ENCODE peak calls at places on chromosomes 3 and 15, in seven cellular contexts. One of them, this sample, is unnamed.

GRCh38 chr3:50341537-50341936 is 901 bp upstream of the RASSF1 start:
- DNase-seq in glutamatergic neuron: no peak
- DNase-seq in nephron progenitor cell: no peak
- DNase-seq in type B pancreatic cell: no peak
- DNase-seq in tibial nerve: no peak
- DNase-seq in cardiac fibroblast: no peak
- DNase-seq in gastrocnemius medialis: no peak
- DNase-seq in this sample: no peak

GRCh38 chr15:61327019-61327631 is 98.0 kb upstream of the RORA start:
- DNase-seq in tibial nerve: peak; percentile 42
- DNase-seq in type B pancreatic cell: no peak
- DNase-seq in cardiac fibroblast: no peak
- DNase-seq in glutamatergic neuron: no peak
- DNase-seq in gastrocnemius medialis: peak; percentile 46
- DNase-seq in nephron progenitor cell: no peak
- DNase-seq in this sample: no peak

GRCh38 chr3:195133462-195133861 is 137.5 kb downstream of the XXYLT1 start:
- DNase-seq in tibial nerve: no peak
- DNase-seq in type B pancreatic cell: no peak
- DNase-seq in cardiac fibroblast: peak; percentile 90
- DNase-seq in gastrocnemius medialis: no peak
- DNase-seq in nephron progenitor cell: no peak
- DNase-seq in glutamatergic neuron: no peak
- DNase-seq in this sample: no peak

GRCh38 chr3:171443211-171443957 is 16.8 kb downstream of the TNIK start:
- DNase-seq in cardiac fibroblast: peak; percentile 77
- DNase-seq in tibial nerve: no peak
- DNase-seq in nephron progenitor cell: no peak
- DNase-seq in gastrocnemius medialis: no peak
- DNase-seq in type B pancreatic cell: no peak
- DNase-seq in glutamatergic neuron: no peak
- DNase-seq in this sample: no peak

GRCh38 chr3:122938756-122939425 is 88.7 kb downstream of the SEMA5B start:
- DNase-seq in gastrocnemius medialis: no peak
- DNase-seq in glutamatergic neuron: no peak
- DNase-seq in cardiac fibroblast: no peak
- DNase-seq in type B pancreatic cell: no peak
- DNase-seq in tibial nerve: no peak
- DNase-seq in nephron progenitor cell: no peak
- DNase-seq in this sample: no peak

GRCh38 chr3:128498901-128499530 is 6.0 kb upstream of the GATA2 start:
- DNase-seq in gastrocnemius medialis: no peak
- DNase-seq in type B pancreatic cell: peak; percentile 62
- DNase-seq in nephron progenitor cell: no peak
- DNase-seq in cardiac fibroblast: no peak
- DNase-seq in tibial nerve: no peak
- DNase-seq in glutamatergic neuron: no peak
- DNase-seq in this sample: no peak

GRCh38 chr15:55737373-55737772 is 5.6 kb downstream of the PRTG start:
- DNase-seq in type B pancreatic cell: no peak
- DNase-seq in gastrocnemius medialis: no peak
- DNase-seq in glutamatergic neuron: no peak
- DNase-seq in tibial nerve: no peak
- DNase-seq in nephron progenitor cell: peak; percentile 23
- DNase-seq in cardiac fibroblast: peak; percentile 30
- DNase-seq in this sample: no peak

GRCh38 chr3:42052132-42052866 is 38.9 kb upstream of the TRAK1 start:
- DNase-seq in cardiac fibroblast: peak; percentile 97
- DNase-seq in gastrocnemius medialis: no peak
- DNase-seq in tibial nerve: no peak
- DNase-seq in nephron progenitor cell: no peak
- DNase-seq in glutamatergic neuron: no peak
- DNase-seq in type B pancreatic cell: no peak
- DNase-seq in this sample: peak; percentile 68

GRCh38 chr3:115885621-115886020 is 262.3 kb downstream of the GAP43 start:
- DNase-seq in tibial nerve: no peak
- DNase-seq in cardiac fibroblast: peak; percentile 4
- DNase-seq in gastrocnemius medialis: no peak
- DNase-seq in type B pancreatic cell: no peak
- DNase-seq in glutamatergic neuron: no peak
- DNase-seq in nephron progenitor cell: peak; percentile 23
- DNase-seq in this sample: no peak

GRCh38 chr15:71529353-71529752 is 281.0 kb upstream of the NR2E3 start:
- DNase-seq in type B pancreatic cell: no peak
- DNase-seq in glutamatergic neuron: no peak
- DNase-seq in tibial nerve: no peak
- DNase-seq in cardiac fibroblast: no peak
- DNase-seq in gastrocnemius medialis: no peak
- DNase-seq in nephron progenitor cell: no peak
- DNase-seq in this sample: no peak

GRCh38 chr15:45274636-45275035 is 22.6 kb downstream of the SLC28A2 start:
- DNase-seq in nephron progenitor cell: no peak
- DNase-seq in glutamatergic neuron: no peak
- DNase-seq in type B pancreatic cell: no peak
- DNase-seq in gastrocnemius medialis: no peak
- DNase-seq in cardiac fibroblast: no peak
- DNase-seq in tibial nerve: no peak
- DNase-seq in this sample: no peak

GRCh38 chr3:77038468-77038927 is 1.4 kb upstream of the ROBO2 start:
- DNase-seq in tibial nerve: peak; percentile 44
- DNase-seq in type B pancreatic cell: peak; percentile 77
- DNase-seq in nephron progenitor cell: peak; percentile 67
- DNase-seq in cardiac fibroblast: peak; percentile 87
- DNase-seq in gastrocnemius medialis: peak; percentile 11
- DNase-seq in glutamatergic neuron: peak; percentile 77
- DNase-seq in this sample: peak; percentile 59

GRCh38 chr15:60830479-60830878 is 351.5 kb upstream of the ICE2 start:
- DNase-seq in type B pancreatic cell: no peak
- DNase-seq in glutamatergic neuron: no peak
- DNase-seq in cardiac fibroblast: peak; percentile 34
- DNase-seq in nephron progenitor cell: no peak
- DNase-seq in gastrocnemius medialis: no peak
- DNase-seq in tibial nerve: no peak
- DNase-seq in this sample: no peak

GRCh38 chr15:58988011-58988785 is 735 bp downstream of the RNF111 start:
- DNase-seq in type B pancreatic cell: peak; percentile 75
- DNase-seq in gastrocnemius medialis: peak; percentile 55
- DNase-seq in cardiac fibroblast: peak; percentile 51
- DNase-seq in glutamatergic neuron: peak; percentile 90
- DNase-seq in nephron progenitor cell: peak; percentile 85
- DNase-seq in tibial nerve: peak; percentile 72
- DNase-seq in this sample: peak; percentile 92

GRCh38 chr15:101551696-101552591 is 62.4 kb upstream of the PCSK6 start:
- DNase-seq in type B pancreatic cell: no peak
- DNase-seq in gastrocnemius medialis: no peak
- DNase-seq in nephron progenitor cell: no peak
- DNase-seq in cardiac fibroblast: no peak
- DNase-seq in glutamatergic neuron: no peak
- DNase-seq in tibial nerve: no peak
- DNase-seq in this sample: no peak

GRCh38 chr3:172253200-172253599 is 195.1 kb downstream of the GHSR start:
- DNase-seq in type B pancreatic cell: no peak
- DNase-seq in cardiac fibroblast: no peak
- DNase-seq in tibial nerve: no peak
- DNase-seq in gastrocnemius medialis: no peak
- DNase-seq in glutamatergic neuron: no peak
- DNase-seq in nephron progenitor cell: no peak
- DNase-seq in this sample: no peak

GRCh38 chr15:31871887-31872281 is 158.4 kb upstream of the CHRNA7 start:
- DNase-seq in gastrocnemius medialis: no peak
- DNase-seq in cardiac fibroblast: no peak
- DNase-seq in nephron progenitor cell: no peak
- DNase-seq in glutamatergic neuron: no peak
- DNase-seq in type B pancreatic cell: no peak
- DNase-seq in tibial nerve: no peak
- DNase-seq in this sample: no peak

GRCh38 chr3:43455233-43455632 is 166.6 kb downstream of the ANO10 start:
- DNase-seq in gastrocnemius medialis: no peak
- DNase-seq in nephron progenitor cell: no peak
- DNase-seq in type B pancreatic cell: no peak
- DNase-seq in tibial nerve: no peak
- DNase-seq in cardiac fibroblast: peak; percentile 14
- DNase-seq in glutamatergic neuron: no peak
- DNase-seq in this sample: no peak

GRCh38 chr3:10594915-10595314 is 89.5 kb upstream of the ATP2B2 start:
- DNase-seq in gastrocnemius medialis: no peak
- DNase-seq in nephron progenitor cell: peak; percentile 95
- DNase-seq in glutamatergic neuron: no peak
- DNase-seq in type B pancreatic cell: peak; percentile 82
- DNase-seq in tibial nerve: peak; percentile 19
- DNase-seq in cardiac fibroblast: peak; percentile 54
- DNase-seq in this sample: no peak

GRCh38 chr15:59540654-59541053 is 70.9 kb upstream of the GCNT3 start:
- DNase-seq in glutamatergic neuron: no peak
- DNase-seq in gastrocnemius medialis: no peak
- DNase-seq in nephron progenitor cell: no peak
- DNase-seq in tibial nerve: no peak
- DNase-seq in cardiac fibroblast: no peak
- DNase-seq in type B pancreatic cell: no peak
- DNase-seq in this sample: peak; percentile 3

GRCh38 chr3:152121292-152121654 is 147.5 kb upstream of the MBNL1 start:
- DNase-seq in glutamatergic neuron: no peak
- DNase-seq in gastrocnemius medialis: no peak
- DNase-seq in cardiac fibroblast: peak; percentile 92
- DNase-seq in type B pancreatic cell: no peak
- DNase-seq in nephron progenitor cell: no peak
- DNase-seq in tibial nerve: no peak
- DNase-seq in this sample: no peak

GRCh38 chr15:52558196-52558595 is 10.6 kb downstream of the ARPP19 start:
- DNase-seq in nephron progenitor cell: no peak
- DNase-seq in gastrocnemius medialis: no peak
- DNase-seq in cardiac fibroblast: peak; percentile 45
- DNase-seq in type B pancreatic cell: no peak
- DNase-seq in glutamatergic neuron: no peak
- DNase-seq in tibial nerve: no peak
- DNase-seq in this sample: no peak

GRCh38 chr15:63605036-63605435 is 7.8 kb downstream of the FBXL22 start:
- DNase-seq in glutamatergic neuron: no peak
- DNase-seq in nephron progenitor cell: no peak
- DNase-seq in tibial nerve: no peak
- DNase-seq in cardiac fibroblast: no peak
- DNase-seq in type B pancreatic cell: no peak
- DNase-seq in gastrocnemius medialis: no peak
- DNase-seq in this sample: no peak

GRCh38 chr3:122101646-122102045 is 46.5 kb downstream of the CD86 start:
- DNase-seq in nephron progenitor cell: no peak
- DNase-seq in type B pancreatic cell: no peak
- DNase-seq in tibial nerve: no peak
- DNase-seq in gastrocnemius medialis: no peak
- DNase-seq in cardiac fibroblast: peak; percentile 42
- DNase-seq in glutamatergic neuron: no peak
- DNase-seq in this sample: no peak

GRCh38 chr3:94246136-94246535 is 183.3 kb downstream of the NSUN3 start:
- DNase-seq in type B pancreatic cell: no peak
- DNase-seq in tibial nerve: no peak
- DNase-seq in cardiac fibroblast: peak; percentile 7
- DNase-seq in glutamatergic neuron: no peak
- DNase-seq in nephron progenitor cell: peak; percentile 4
- DNase-seq in gastrocnemius medialis: no peak
- DNase-seq in this sample: no peak

GRCh38 chr3:134300520-134300919 is 49.9 kb upstream of the RYK start:
- DNase-seq in nephron progenitor cell: no peak
- DNase-seq in type B pancreatic cell: no peak
- DNase-seq in tibial nerve: no peak
- DNase-seq in glutamatergic neuron: peak; percentile 46
- DNase-seq in cardiac fibroblast: no peak
- DNase-seq in gastrocnemius medialis: no peak
- DNase-seq in this sample: no peak

GRCh38 chr3:40044487-40044886 is 235.1 kb downstream of the MYRIP start:
- DNase-seq in gastrocnemius medialis: no peak
- DNase-seq in nephron progenitor cell: no peak
- DNase-seq in glutamatergic neuron: no peak
- DNase-seq in cardiac fibroblast: peak; percentile 89
- DNase-seq in type B pancreatic cell: no peak
- DNase-seq in tibial nerve: no peak
- DNase-seq in this sample: peak; percentile 19

GRCh38 chr15:48459571-48460461 is 128.6 kb downstream of the DUT start:
- DNase-seq in tibial nerve: peak; percentile 44
- DNase-seq in gastrocnemius medialis: no peak
- DNase-seq in nephron progenitor cell: no peak
- DNase-seq in cardiac fibroblast: peak; percentile 57
- DNase-seq in glutamatergic neuron: no peak
- DNase-seq in type B pancreatic cell: no peak
- DNase-seq in this sample: no peak
- TF ChIP-seq CTCF in tibial nerve: no peak
- TF ChIP-seq CTCF in gastrocnemius medialis: no peak
- TF ChIP-seq CTCF in nephron progenitor cell: no peak
- TF ChIP-seq CTCF in cardiac fibroblast: peak; percentile 27
- TF ChIP-seq CTCF in glutamatergic neuron: no peak
- TF ChIP-seq CTCF in type B pancreatic cell: no peak
- TF ChIP-seq CTCF in this sample: no peak

DNA sequence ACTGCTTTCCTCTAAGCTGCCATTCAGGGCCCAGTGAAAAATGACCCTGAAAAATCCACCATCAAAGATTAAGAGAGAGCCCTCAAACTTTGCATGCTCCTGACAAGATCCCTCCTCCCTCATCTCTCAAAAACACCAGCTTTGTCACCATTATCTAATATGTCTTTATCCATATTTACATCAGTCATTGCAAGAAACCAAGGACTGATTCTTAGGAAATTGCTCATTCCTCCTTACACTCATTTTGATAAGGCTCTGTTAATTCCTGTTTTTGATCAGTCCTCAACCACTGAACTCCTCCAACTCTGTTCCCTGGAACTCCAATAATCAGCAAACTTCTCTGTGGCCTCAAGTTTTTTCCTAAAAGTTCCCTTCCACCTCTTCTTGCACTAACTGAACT is 51.8 kb downstream of the CD200 start:
- DNase-seq in glutamatergic neuron: no peak
- DNase-seq in gastrocnemius medialis: no peak
- DNase-seq in tibial nerve: no peak
- DNase-seq in cardiac fibroblast: no peak
- DNase-seq in nephron progenitor cell: no peak
- DNase-seq in type B pancreatic cell: no peak
- DNase-seq in this sample: no peak
- TF ChIP-seq CTCF in glutamatergic neuron: no peak
- TF ChIP-seq CTCF in gastrocnemius medialis: no peak
- TF ChIP-seq CTCF in tibial nerve: no peak
- TF ChIP-seq CTCF in cardiac fibroblast: no peak
- TF ChIP-seq CTCF in nephron progenitor cell: no peak
- TF ChIP-seq CTCF in type B pancreatic cell: no peak
- TF ChIP-seq CTCF in this sample: no peak

GRCh38 chr3:57910988-57911387 is 97.2 kb upstream of the FLNB start:
- DNase-seq in type B pancreatic cell: no peak
- DNase-seq in cardiac fibroblast: no peak
- DNase-seq in glutamatergic neuron: no peak
- DNase-seq in gastrocnemius medialis: no peak
- DNase-seq in tibial nerve: no peak
- DNase-seq in nephron progenitor cell: no peak
- DNase-seq in this sample: no peak
- TF ChIP-seq CTCF in type B pancreatic cell: peak; percentile 61
- TF ChIP-seq CTCF in cardiac fibroblast: peak; percentile 42
- TF ChIP-seq CTCF in glutamatergic neuron: peak; percentile 34
- TF ChIP-seq CTCF in gastrocnemius medialis: no peak
- TF ChIP-seq CTCF in tibial nerve: no peak
- TF ChIP-seq CTCF in nephron progenitor cell: no peak
- TF ChIP-seq CTCF in this sample: no peak

DNA sequence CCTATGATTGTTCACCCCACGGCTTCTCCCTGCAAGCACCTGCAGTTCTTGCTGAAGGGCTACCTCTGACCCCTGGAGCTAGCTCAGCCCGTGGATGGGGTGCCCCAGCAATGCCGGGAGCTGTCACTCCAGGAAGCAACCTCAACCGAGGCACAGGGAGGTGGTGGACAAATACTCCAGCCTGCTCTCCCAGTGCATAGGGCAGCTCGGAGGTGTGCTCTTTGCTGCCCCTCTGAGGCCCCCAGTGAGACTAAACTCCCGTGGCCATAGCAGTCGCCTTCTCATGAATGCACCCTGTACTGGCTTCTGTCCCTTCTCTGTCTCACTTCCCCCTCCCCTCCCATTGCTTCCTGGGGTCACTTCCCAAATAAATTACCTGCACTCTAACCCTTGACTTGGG is 48.5 kb downstream of the LINGO1 start:
- DNase-seq in cardiac fibroblast: no peak
- DNase-seq in nephron progenitor cell: no peak
- DNase-seq in type B pancreatic cell: no peak
- DNase-seq in glutamatergic neuron: no peak
- DNase-seq in gastrocnemius medialis: no peak
- DNase-seq in tibial nerve: no peak
- DNase-seq in this sample: no peak
- TF ChIP-seq CTCF in cardiac fibroblast: no peak
- TF ChIP-seq CTCF in nephron progenitor cell: peak; percentile 29
- TF ChIP-seq CTCF in type B pancreatic cell: peak; percentile 54
- TF ChIP-seq CTCF in glutamatergic neuron: no peak
- TF ChIP-seq CTCF in gastrocnemius medialis: no peak
- TF ChIP-seq CTCF in tibial nerve: no peak
- TF ChIP-seq CTCF in this sample: no peak

This sample was measured in lower leg skin.